ENCODE peak calls at places on chromosomes 7 and 10, in four cellular contexts. V is A549, G is transverse colon, I is body of pancreas. Y is an unnamed sample.

GRCh38 chr10:126702181-126702580 is 31.7 kb upstream of the C10orf90 start:
- DNase-seq in V (no peak), G (no peak), I (no peak), Y (no peak)

GRCh38 chr7:134703781-134704180 is 57.1 kb downstream of the BPGM start:
- DNase-seq in V (no peak), G (peak; percentile 28), I (peak; percentile 20), Y (peak; percentile 30)

GRCh38 chr10:116741391-116742351 is 695 bp downstream of the HSPA12A start:
- DNase-seq in V (no peak), G (peak; percentile 18), I (no peak), Y (peak; percentile 45)

GRCh38 chr7:115910541-115911164 is 119.9 kb downstream of the TFEC start:
- DNase-seq in V (peak; percentile 18), G (no peak), I (no peak), Y (no peak)

GRCh38 chr7:877312-878232 is 1.2 kb downstream of the GET4 start:
- DNase-seq in V (no peak), G (peak; percentile 48), I (peak; percentile 78), Y (peak; percentile 66)

GRCh38 chr7:73715648-73716317 is 3.7 kb downstream of the STX1A start:
- DNase-seq in V (peak; percentile 98), G (peak; percentile 28), I (peak; percentile 44), Y (peak; percentile 79)

GRCh38 chr7:135645296-135645904 is 16.9 kb upstream of the STMP1 start:
- DNase-seq in V (peak; percentile 55), G (no peak), I (no peak), Y (no peak)

GRCh38 chr10:75074711-75075445 is 36.6 kb upstream of the SAMD8 start:
- DNase-seq in V (no peak), G (no peak), I (no peak), Y (no peak)

GRCh38 chr10:100998183-100998990 is 1.2 kb upstream of the LZTS2 start:
- DNase-seq in V (peak; percentile 77), G (peak; percentile 90), I (peak; percentile 91), Y (peak; percentile 85)

GRCh38 chr10:74047871-74048270 is 50.0 kb downstream of the VCL start:
- DNase-seq in V (no peak), G (no peak), I (no peak), Y (no peak)

GRCh38 chr7:1123721-1124120 is 35.8 kb downstream of the GPER1 start:
- DNase-seq in V (peak; percentile 53), G (peak; percentile 57), I (peak; percentile 63), Y (peak; percentile 90)

GRCh38 chr7:38189256-38189938 is 11.4 kb downstream of the STARD3NL start:
- DNase-seq in V (no peak), G (no peak), I (no peak), Y (no peak)

GRCh38 chr10:115657161-115657850 is 564.1 kb downstream of the ATRNL1 start:
- DNase-seq in V (no peak), G (no peak), I (no peak), Y (no peak)

GRCh38 chr7:142787034-142787768 is 16.4 kb downstream of the PRSS2 start:
- DNase-seq in V (no peak), G (no peak), I (no peak), Y (no peak)

GRCh38 chr10:26770069-26770468 is 72.6 kb downstream of the PDSS1 start:
- DNase-seq in V (no peak), G (no peak), I (no peak), Y (no peak)

GRCh38 chr7:33868151-33868550 is 37.2 kb upstream of the BMPER start:
- DNase-seq in V (no peak), G (no peak), I (no peak), Y (no peak)

GRCh38 chr7:30112103-30112713 is 22.6 kb upstream of the MTURN start:
- DNase-seq in V (no peak), G (no peak), I (no peak), Y (no peak)

GRCh38 chr7:143408686-143409551 is at the start of gene EPHA1:
- DNase-seq in V (no peak), G (peak; percentile 75), I (peak; percentile 83), Y (no peak)

GRCh38 chr7:158358926-158359645 is 228.5 kb downstream of the PTPRN2 start:
- DNase-seq in V (no peak), G (no peak), I (no peak), Y (peak; percentile 33)

GRCh38 chr7:44995555-44996493 is 4.2 kb upstream of the CCM2 start:
- DNase-seq in V (no peak), G (no peak), I (no peak), Y (no peak)

GRCh38 chr7:131107343-131108211 is 220.1 kb upstream of the MKLN1 start:
- DNase-seq in V (peak; percentile 88), G (peak; percentile 78), I (peak; percentile 79), Y (peak; percentile 78)

DNA sequence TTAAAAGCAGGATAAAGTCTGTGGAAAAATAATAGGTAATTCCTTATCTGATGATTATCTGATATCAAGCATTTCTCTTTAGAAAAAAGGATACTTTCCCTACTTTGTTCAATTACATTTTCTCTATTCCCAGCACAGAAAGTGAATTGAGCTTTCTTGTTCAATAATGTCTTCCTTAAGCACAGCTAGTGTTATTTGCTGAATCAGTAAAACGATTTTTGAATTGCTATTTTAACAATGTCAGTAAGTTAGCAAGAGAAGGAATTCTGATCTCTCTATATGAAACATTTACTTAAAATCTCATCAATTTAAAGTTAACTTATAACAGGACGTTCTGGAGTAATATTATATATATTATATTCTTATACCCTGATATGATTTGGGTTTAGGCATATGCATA is 337.2 kb upstream of the ANKRD30A start:
- DNase-seq in V (no peak), G (no peak), I (no peak), Y (no peak)
- TF ChIP-seq POLR2A in V (no peak), G (no peak), I (no peak), Y (no peak)

DNA sequence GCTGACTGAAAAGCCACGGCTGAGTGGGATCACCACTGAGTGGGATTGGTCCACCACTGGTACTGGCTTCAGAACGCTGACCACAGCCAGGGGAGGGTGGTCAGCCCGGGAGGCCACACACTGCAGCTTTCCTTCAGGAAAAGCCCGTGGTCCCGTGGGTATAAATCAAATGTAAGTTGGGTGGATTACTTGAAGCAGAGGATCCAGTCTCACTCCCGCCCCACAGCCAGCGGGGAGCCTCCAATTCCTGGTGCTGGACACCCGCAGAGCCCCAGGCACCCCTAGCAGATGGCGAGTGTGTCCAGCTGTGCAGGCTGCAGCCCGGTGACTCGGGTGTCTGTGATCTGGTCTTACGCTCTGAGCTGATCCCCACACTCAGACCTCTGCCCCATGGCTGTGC is 231.1 kb upstream of the ZNF32 start:
- DNase-seq in V (no peak), G (no peak), I (no peak), Y (no peak)
- TF ChIP-seq POLR2A in V (no peak), G (no peak), I (no peak), Y (no peak)

DNA sequence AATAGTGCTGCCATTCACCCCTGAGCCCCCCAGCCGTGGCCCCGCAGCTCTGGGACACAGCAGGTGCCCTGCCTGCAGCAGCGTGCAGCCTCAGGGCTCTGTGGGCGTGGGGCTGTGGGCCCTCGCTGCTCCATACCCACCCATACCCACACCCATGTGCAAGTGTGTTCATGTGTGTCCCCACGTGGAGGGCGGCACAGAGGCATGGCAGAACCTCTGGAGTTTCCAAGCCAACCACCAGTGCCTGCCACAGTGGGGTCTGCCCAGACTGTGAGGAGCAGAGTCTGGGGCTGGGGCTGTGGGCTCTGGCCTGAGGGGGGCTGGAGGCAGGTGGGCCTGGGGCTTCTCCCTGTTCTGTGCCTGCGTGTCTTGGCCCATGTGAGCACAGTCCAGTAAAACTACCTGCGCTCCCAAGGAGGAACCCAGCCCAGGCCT is 2.4 kb downstream of the PRAP1 start:
- DNase-seq in V (no peak), G (no peak), I (no peak), Y (no peak)
- TF ChIP-seq POLR2A in V (no peak), G (no peak), I (no peak), Y (no peak)

GRCh38 chr10:80075781-80076180 is 2.7 kb upstream of the TMEM254 start:
- DNase-seq in V (no peak), G (no peak), I (no peak), Y (peak; percentile 17)

GRCh38 chr10:80081026-80081425 is 2.6 kb downstream of the TMEM254 start:
- DNase-seq in V (no peak), G (no peak), I (no peak), Y (no peak)

GRCh38 chr10:80077869-80078447 is 507 bp upstream of the TMEM254 start:
- DNase-seq in V (no peak), G (no peak), I (no peak), Y (no peak)

GRCh38 chr10:80079312-80079613 is 798 bp downstream of the TMEM254 start:
- DNase-seq in V (no peak), G (no peak), I (no peak), Y (no peak)

DNA sequence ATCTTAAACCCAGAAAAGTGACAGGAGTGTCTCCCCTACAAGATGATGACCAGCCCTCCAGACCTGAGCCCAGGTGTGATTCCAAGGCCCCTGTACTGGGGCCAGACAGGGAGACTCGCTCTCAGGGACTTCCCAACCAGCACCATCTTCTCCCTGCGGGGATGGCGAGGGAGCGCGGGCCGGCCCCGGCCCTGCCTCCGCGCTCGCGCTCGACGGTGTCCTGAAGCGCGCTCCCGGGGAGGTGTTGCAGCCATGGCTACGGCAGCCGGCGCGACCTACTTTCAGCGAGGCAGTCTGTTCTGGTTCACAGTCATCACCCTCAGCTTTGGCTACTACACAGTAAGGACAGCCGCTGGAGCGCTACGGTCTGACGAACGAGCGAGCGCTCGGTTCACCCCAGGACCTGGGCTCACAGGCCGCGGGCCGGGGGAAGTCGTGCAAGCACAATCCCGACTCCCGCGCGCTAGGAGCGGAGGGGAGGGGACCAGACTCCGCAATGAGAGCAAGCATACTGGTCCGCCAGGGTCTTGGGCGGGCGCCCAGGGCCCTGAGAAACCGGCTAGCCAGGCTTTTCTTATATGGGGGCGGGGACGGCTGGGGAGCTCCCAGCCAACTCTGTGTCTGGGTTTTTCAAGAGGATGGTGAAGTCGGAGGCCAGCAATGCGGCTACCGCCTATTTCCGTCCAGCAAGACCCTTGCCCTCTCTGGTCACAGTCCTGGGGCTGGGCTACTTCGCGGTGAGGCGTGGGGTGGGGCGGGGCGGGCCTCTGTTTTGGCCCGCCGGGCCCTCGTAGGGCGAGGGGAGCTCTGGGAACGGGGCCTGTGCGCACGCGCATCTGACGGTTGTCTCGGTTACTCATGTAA is at the start of gene TMEM254:
- DNase-seq in V (peak; percentile 92), G (peak; percentile 94), I (peak; percentile 94), Y (peak; percentile 94)
- TF ChIP-seq POLR2A in V (peak; percentile 74), G (peak; percentile 73), I (peak; percentile 59), Y (peak; percentile 49)

DNA sequence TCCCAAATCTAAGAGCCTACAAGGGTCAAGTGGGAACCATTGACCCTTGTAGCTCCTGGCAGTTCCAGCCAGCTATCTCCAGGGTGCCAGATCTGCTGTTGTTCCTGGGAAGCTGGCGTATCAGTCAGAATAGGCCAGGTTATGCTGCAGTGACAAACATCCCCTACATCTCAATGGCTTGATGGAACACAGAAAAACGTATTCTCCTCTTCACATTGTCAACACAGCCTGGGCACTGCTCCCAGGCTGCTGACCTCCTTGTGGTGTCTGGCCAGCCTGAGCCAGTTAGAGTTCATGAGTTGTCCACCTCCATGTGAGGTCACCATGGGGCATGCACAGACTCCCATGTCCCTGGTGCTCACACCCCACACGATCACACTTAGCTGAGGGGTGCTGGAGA is 9.5 kb upstream of the TNRC18 start:
- DNase-seq in V (no peak), G (no peak), I (no peak), Y (no peak)
- TF ChIP-seq POLR2A in V (no peak), G (no peak), I (no peak), Y (no peak)

DNA sequence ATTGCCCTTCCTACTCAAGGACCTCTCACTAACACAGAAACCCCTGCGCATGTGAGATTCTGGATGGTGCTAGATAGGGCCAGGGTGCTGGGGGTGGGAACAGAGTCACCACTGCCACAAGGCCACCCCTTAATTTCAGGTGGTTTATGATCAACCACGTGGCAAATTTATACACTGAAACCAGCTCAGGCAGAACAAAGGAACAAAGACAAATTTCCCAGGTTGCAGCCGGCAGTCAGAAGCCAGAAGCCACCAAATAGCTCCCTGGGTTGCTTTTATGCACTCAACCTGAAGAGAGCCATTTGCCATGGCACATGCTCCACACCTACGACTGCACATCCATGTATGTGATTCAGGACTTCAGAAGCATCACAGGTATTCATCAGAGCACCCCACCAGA is 2.5 kb downstream of the VOPP1 start:
- DNase-seq in V (no peak), G (no peak), I (no peak), Y (no peak)
- TF ChIP-seq POLR2A in V (no peak), G (no peak), I (no peak), Y (no peak)

Y was measured in adrenal gland.